ENCODE peak calls at places on chromosomes 5 and 9, in seven cellular contexts. One of them, this sample, is unnamed.

GRCh38 chr9:72579190-72579589 is 57.8 kb downstream of the TMC1 start:
- DNase-seq in epithelial cell of esophagus: peak
- DNase-seq in tibial nerve: no peak
- DNase-seq in transverse colon: peak
- DNase-seq in stomach: peak
- DNase-seq in bronchial epithelial cell: peak
- DNase-seq in fibroblast of mammary gland: peak
- DNase-seq in this sample: no peak

GRCh38 chr5:67238191-67238590 is 41.6 kb upstream of the CD180 start:
- DNase-seq in fibroblast of mammary gland: peak
- DNase-seq in tibial nerve: no peak
- DNase-seq in stomach: no peak
- DNase-seq in bronchial epithelial cell: no peak
- DNase-seq in transverse colon: no peak
- DNase-seq in epithelial cell of esophagus: no peak
- DNase-seq in this sample: no peak

GRCh38 chr9:4097490-4097889 is 202.4 kb downstream of the GLIS3 start:
- DNase-seq in stomach: no peak
- DNase-seq in bronchial epithelial cell: no peak
- DNase-seq in transverse colon: no peak
- DNase-seq in epithelial cell of esophagus: no peak
- DNase-seq in fibroblast of mammary gland: no peak
- DNase-seq in tibial nerve: no peak
- DNase-seq in this sample: no peak

GRCh38 chr9:91374939-91375338 is 13.2 kb upstream of the AUH start:
- DNase-seq in tibial nerve: no peak
- DNase-seq in bronchial epithelial cell: peak
- DNase-seq in epithelial cell of esophagus: no peak
- DNase-seq in stomach: no peak
- DNase-seq in fibroblast of mammary gland: peak
- DNase-seq in transverse colon: no peak
- DNase-seq in this sample: no peak

GRCh38 chr5:34012791-34013190 is 4.9 kb upstream of the AMACR start:
- DNase-seq in bronchial epithelial cell: no peak
- DNase-seq in tibial nerve: no peak
- DNase-seq in transverse colon: no peak
- DNase-seq in stomach: no peak
- DNase-seq in fibroblast of mammary gland: peak
- DNase-seq in epithelial cell of esophagus: no peak
- DNase-seq in this sample: no peak

GRCh38 chr5:40680741-40681350 is 1.1 kb downstream of the PTGER4 start:
- DNase-seq in transverse colon: peak
- DNase-seq in bronchial epithelial cell: no peak
- DNase-seq in epithelial cell of esophagus: peak
- DNase-seq in stomach: no peak
- DNase-seq in tibial nerve: peak
- DNase-seq in fibroblast of mammary gland: no peak
- DNase-seq in this sample: no peak

GRCh38 chr5:146877178-146877681 is 1.3 kb downstream of the PPP2R2B start:
- DNase-seq in stomach: no peak
- DNase-seq in tibial nerve: no peak
- DNase-seq in transverse colon: no peak
- DNase-seq in bronchial epithelial cell: no peak
- DNase-seq in epithelial cell of esophagus: no peak
- DNase-seq in fibroblast of mammary gland: no peak
- DNase-seq in this sample: no peak

GRCh38 chr9:83665576-83666200 is 42.1 kb downstream of the UBQLN1 start:
- DNase-seq in tibial nerve: no peak
- DNase-seq in epithelial cell of esophagus: no peak
- DNase-seq in stomach: no peak
- DNase-seq in transverse colon: no peak
- DNase-seq in bronchial epithelial cell: no peak
- DNase-seq in fibroblast of mammary gland: no peak
- DNase-seq in this sample: no peak

GRCh38 chr9:115118471-115119156 is 657 bp upstream of the TNC start:
- DNase-seq in fibroblast of mammary gland: peak
- DNase-seq in tibial nerve: peak
- DNase-seq in stomach: peak
- DNase-seq in transverse colon: peak
- DNase-seq in epithelial cell of esophagus: peak
- DNase-seq in bronchial epithelial cell: peak
- DNase-seq in this sample: peak

GRCh38 chr5:100855940-100856339 is 47.1 kb downstream of the ST8SIA4 start:
- DNase-seq in bronchial epithelial cell: no peak
- DNase-seq in transverse colon: no peak
- DNase-seq in stomach: no peak
- DNase-seq in fibroblast of mammary gland: no peak
- DNase-seq in tibial nerve: no peak
- DNase-seq in epithelial cell of esophagus: no peak
- DNase-seq in this sample: no peak

GRCh38 chr5:16776611-16777251 is 159.4 kb downstream of the MYO10 start:
- DNase-seq in transverse colon: no peak
- DNase-seq in bronchial epithelial cell: no peak
- DNase-seq in fibroblast of mammary gland: peak
- DNase-seq in epithelial cell of esophagus: no peak
- DNase-seq in stomach: no peak
- DNase-seq in tibial nerve: no peak
- DNase-seq in this sample: no peak

GRCh38 chr5:43362725-43363435 is 49.3 kb downstream of the CCL28 start:
- DNase-seq in stomach: no peak
- DNase-seq in tibial nerve: no peak
- DNase-seq in fibroblast of mammary gland: no peak
- DNase-seq in bronchial epithelial cell: peak
- DNase-seq in transverse colon: no peak
- DNase-seq in epithelial cell of esophagus: peak
- DNase-seq in this sample: no peak

GRCh38 chr9:98374385-98375051 is 119.1 kb upstream of the TBC1D2 start:
- DNase-seq in bronchial epithelial cell: peak
- DNase-seq in transverse colon: peak
- DNase-seq in tibial nerve: no peak
- DNase-seq in fibroblast of mammary gland: peak
- DNase-seq in stomach: peak
- DNase-seq in epithelial cell of esophagus: peak
- DNase-seq in this sample: no peak

GRCh38 chr9:101463397-101463796 is 27.8 kb upstream of the ALDOB start:
- DNase-seq in stomach: no peak
- DNase-seq in bronchial epithelial cell: peak
- DNase-seq in transverse colon: no peak
- DNase-seq in fibroblast of mammary gland: peak
- DNase-seq in tibial nerve: no peak
- DNase-seq in epithelial cell of esophagus: peak
- DNase-seq in this sample: no peak

DNA sequence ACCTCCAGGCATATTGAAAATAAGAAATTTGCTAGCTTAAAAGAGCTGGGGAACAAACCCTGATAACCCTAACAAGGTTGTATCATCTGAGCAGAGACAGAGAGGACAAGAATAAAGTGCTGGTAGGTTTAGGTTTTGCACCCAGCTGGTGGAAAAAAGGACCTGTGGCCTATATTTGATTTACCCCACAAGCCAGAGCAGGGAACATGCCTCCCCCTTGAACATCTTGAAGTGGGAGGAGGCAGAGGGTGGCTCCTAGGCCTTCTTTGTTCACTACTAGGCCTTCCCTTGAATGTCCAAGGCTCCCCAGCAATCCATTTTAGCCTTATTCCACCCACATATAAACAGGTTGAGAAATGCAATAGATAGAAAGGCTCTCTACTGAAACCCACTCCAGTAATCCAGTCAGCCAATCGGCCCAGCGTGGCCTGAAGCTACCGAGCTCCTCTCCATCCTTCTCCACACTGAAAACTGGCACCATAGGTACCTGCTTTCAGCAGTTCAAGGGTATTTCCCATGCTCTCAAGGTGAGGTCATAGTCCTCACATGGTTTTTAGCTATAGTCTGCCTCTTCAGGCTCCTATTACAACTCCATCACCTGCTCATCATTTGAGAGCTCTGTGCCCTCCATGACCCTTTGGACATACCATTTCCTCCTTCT is 12.0 kb downstream of the FNBP1 start:
- DNase-seq in tibial nerve: no peak
- DNase-seq in fibroblast of mammary gland: no peak
- DNase-seq in stomach: no peak
- DNase-seq in transverse colon: no peak
- DNase-seq in bronchial epithelial cell: no peak
- DNase-seq in epithelial cell of esophagus: no peak
- DNase-seq in this sample: no peak
- H3K4me3 ChIP-seq in tibial nerve: no peak
- H3K4me3 ChIP-seq in fibroblast of mammary gland: no peak
- H3K4me3 ChIP-seq in stomach: no peak
- H3K4me3 ChIP-seq in transverse colon: no peak
- H3K4me3 ChIP-seq in bronchial epithelial cell: no peak
- H3K4me3 ChIP-seq in epithelial cell of esophagus: no peak
- H3K4me3 ChIP-seq in this sample: no peak

GRCh38 chr9:133979124-133979920 is 12.8 kb downstream of the VAV2 start:
- DNase-seq in tibial nerve: no peak
- DNase-seq in bronchial epithelial cell: no peak
- DNase-seq in stomach: no peak
- DNase-seq in fibroblast of mammary gland: no peak
- DNase-seq in transverse colon: no peak
- DNase-seq in epithelial cell of esophagus: no peak
- DNase-seq in this sample: no peak
- H3K4me3 ChIP-seq in tibial nerve: peak
- H3K4me3 ChIP-seq in bronchial epithelial cell: no peak
- H3K4me3 ChIP-seq in stomach: peak
- H3K4me3 ChIP-seq in fibroblast of mammary gland: no peak
- H3K4me3 ChIP-seq in transverse colon: no peak
- H3K4me3 ChIP-seq in epithelial cell of esophagus: no peak
- H3K4me3 ChIP-seq in this sample: peak

GRCh38 chr9:105065119-105066088 is 137.4 kb upstream of the ABCA1 start:
- DNase-seq in stomach: peak
- DNase-seq in bronchial epithelial cell: no peak
- DNase-seq in epithelial cell of esophagus: no peak
- DNase-seq in tibial nerve: no peak
- DNase-seq in fibroblast of mammary gland: no peak
- DNase-seq in transverse colon: no peak
- DNase-seq in this sample: no peak
- H3K4me3 ChIP-seq in stomach: no peak
- H3K4me3 ChIP-seq in bronchial epithelial cell: no peak
- H3K4me3 ChIP-seq in epithelial cell of esophagus: no peak
- H3K4me3 ChIP-seq in tibial nerve: no peak
- H3K4me3 ChIP-seq in fibroblast of mammary gland: no peak
- H3K4me3 ChIP-seq in transverse colon: no peak
- H3K4me3 ChIP-seq in this sample: no peak

DNA sequence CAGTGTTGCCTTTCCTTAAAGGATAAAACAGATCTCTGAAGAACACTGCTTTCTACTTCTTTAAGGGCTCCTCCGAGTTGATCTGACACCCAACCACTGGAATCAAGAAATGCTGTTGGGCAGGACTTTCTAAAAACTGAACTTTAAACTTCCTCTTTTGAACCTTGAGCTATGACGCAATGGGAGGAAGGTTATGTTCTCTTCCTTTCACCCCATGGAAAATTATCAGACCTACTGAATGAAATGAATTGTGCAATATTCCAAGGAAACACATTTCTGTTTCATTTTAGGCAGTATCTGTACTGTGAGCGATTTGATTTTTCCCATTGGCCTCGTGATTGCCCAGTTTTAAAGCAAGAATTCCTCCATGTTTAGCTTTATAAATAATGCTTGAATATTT is 206.0 kb upstream of the PRR16 start:
- DNase-seq in tibial nerve: no peak
- DNase-seq in stomach: no peak
- DNase-seq in transverse colon: no peak
- DNase-seq in bronchial epithelial cell: no peak
- DNase-seq in fibroblast of mammary gland: peak
- DNase-seq in epithelial cell of esophagus: no peak
- DNase-seq in this sample: no peak
- H3K4me3 ChIP-seq in tibial nerve: no peak
- H3K4me3 ChIP-seq in stomach: no peak
- H3K4me3 ChIP-seq in transverse colon: no peak
- H3K4me3 ChIP-seq in bronchial epithelial cell: no peak
- H3K4me3 ChIP-seq in fibroblast of mammary gland: no peak
- H3K4me3 ChIP-seq in epithelial cell of esophagus: no peak
- H3K4me3 ChIP-seq in this sample: no peak

GRCh38 chr5:132458226-132458560 is 32.4 kb downstream of the IRF1 start:
- DNase-seq in tibial nerve: no peak
- DNase-seq in fibroblast of mammary gland: peak
- DNase-seq in transverse colon: peak
- DNase-seq in epithelial cell of esophagus: peak
- DNase-seq in stomach: no peak
- DNase-seq in bronchial epithelial cell: peak
- DNase-seq in this sample: no peak

GRCh38 chr5:132457371-132458225 is 33.0 kb downstream of the IRF1 start:
- DNase-seq in epithelial cell of esophagus: peak
- DNase-seq in transverse colon: peak
- DNase-seq in bronchial epithelial cell: no peak
- DNase-seq in stomach: peak
- DNase-seq in fibroblast of mammary gland: peak
- DNase-seq in tibial nerve: no peak
- DNase-seq in this sample: peak

GRCh38 chr5:132458651-132459030 is 31.9 kb downstream of the IRF1 start:
- DNase-seq in bronchial epithelial cell: peak
- DNase-seq in stomach: no peak
- DNase-seq in epithelial cell of esophagus: peak
- DNase-seq in tibial nerve: no peak
- DNase-seq in fibroblast of mammary gland: peak
- DNase-seq in transverse colon: no peak
- DNase-seq in this sample: no peak

GRCh38 chr5:132455614-132456115 is 34.9 kb downstream of the IRF1 start:
- DNase-seq in epithelial cell of esophagus: no peak
- DNase-seq in transverse colon: no peak
- DNase-seq in bronchial epithelial cell: no peak
- DNase-seq in fibroblast of mammary gland: no peak
- DNase-seq in tibial nerve: no peak
- DNase-seq in stomach: no peak
- DNase-seq in this sample: no peak

GRCh38 chr5:132456553-132457361 is 33.8 kb downstream of the IRF1 start:
- DNase-seq in transverse colon: peak
- DNase-seq in stomach: peak
- DNase-seq in epithelial cell of esophagus: peak
- DNase-seq in bronchial epithelial cell: no peak
- DNase-seq in fibroblast of mammary gland: peak
- DNase-seq in tibial nerve: no peak
- DNase-seq in this sample: peak
- H3K4me3 ChIP-seq in transverse colon: no peak
- H3K4me3 ChIP-seq in stomach: no peak
- H3K4me3 ChIP-seq in epithelial cell of esophagus: no peak
- H3K4me3 ChIP-seq in bronchial epithelial cell: no peak
- H3K4me3 ChIP-seq in fibroblast of mammary gland: no peak
- H3K4me3 ChIP-seq in tibial nerve: no peak
- H3K4me3 ChIP-seq in this sample: no peak

GRCh38 chr5:45189042-45189441 is 380.3 kb downstream of the MRPS30 start:
- DNase-seq in bronchial epithelial cell: no peak
- DNase-seq in stomach: no peak
- DNase-seq in transverse colon: no peak
- DNase-seq in tibial nerve: no peak
- DNase-seq in fibroblast of mammary gland: no peak
- DNase-seq in epithelial cell of esophagus: no peak
- DNase-seq in this sample: no peak

DNA sequence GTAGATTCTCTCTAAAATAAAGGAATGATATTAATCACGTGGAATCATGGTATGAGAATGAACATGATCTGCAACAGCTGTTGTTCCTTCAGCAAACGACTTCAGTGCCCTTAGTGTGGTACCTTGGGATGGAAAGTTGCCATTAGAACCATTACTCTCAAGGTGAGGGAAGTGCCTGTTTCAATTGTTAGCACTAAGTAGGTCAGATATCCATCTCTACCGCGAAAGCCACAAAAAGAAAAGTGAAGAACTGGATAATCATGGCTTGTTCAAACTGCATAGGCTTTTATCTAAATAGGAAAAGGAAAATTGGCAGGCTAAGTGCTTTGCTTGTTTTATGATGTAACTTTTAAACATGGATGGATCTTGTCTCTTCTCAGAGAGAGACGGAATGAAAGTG is 380.7 kb downstream of the MRPS30 start:
- DNase-seq in stomach: no peak
- DNase-seq in fibroblast of mammary gland: no peak
- DNase-seq in tibial nerve: no peak
- DNase-seq in bronchial epithelial cell: no peak
- DNase-seq in transverse colon: no peak
- DNase-seq in epithelial cell of esophagus: no peak
- DNase-seq in this sample: no peak
- H3K4me3 ChIP-seq in stomach: no peak
- H3K4me3 ChIP-seq in fibroblast of mammary gland: no peak
- H3K4me3 ChIP-seq in tibial nerve: no peak
- H3K4me3 ChIP-seq in bronchial epithelial cell: no peak
- H3K4me3 ChIP-seq in transverse colon: no peak
- H3K4me3 ChIP-seq in epithelial cell of esophagus: no peak
- H3K4me3 ChIP-seq in this sample: no peak

This sample was measured in ascending aorta.